ENCODE peak calls at places on chromosomes 5 and 9, in six cellular contexts. B is anterior cingulate cortex; M is T-helper 2 cell; F is EH; Z is glutamatergic neuron; L is stimulated activated CD8-positive, alpha-beta memory T cell treated with anti-CD3 and anti-CD28 coated beads, Interleukin-4, amount 100 ng/mL, for 4 hours. J is an unnamed sample.

GRCh38 chr5:39197556-39197955 is 21.8 kb downstream of the FYB1 start:
- DNase-seq in L (no peak), B (no peak), F (no peak), M (peak), Z (no peak), J (no peak)

GRCh38 chr5:33299621-33300208 is 141.1 kb upstream of the TARS1 start:
- DNase-seq in F (peak), Z (peak), M (no peak), B (no peak), L (no peak), J (peak)

GRCh38 chr9:12511726-12512125 is 181.5 kb upstream of the TYRP1 start:
- DNase-seq in L (no peak), B (no peak), Z (no peak), F (no peak), M (no peak), J (no peak)

GRCh38 chr9:129629251-129629650 is 3.3 kb downstream of the NTMT1 start:
- DNase-seq in Z (no peak), L (no peak), M (no peak), F (no peak), B (no peak), J (no peak)

GRCh38 chr5:150021491-150022162 is 21.1 kb downstream of the HMGXB3 start:
- DNase-seq in F (peak), L (no peak), Z (no peak), B (no peak), M (no peak), J (no peak)

GRCh38 chr9:22136446-22137140 is 127.5 kb upstream of the CDKN2B start:
- DNase-seq in F (peak), L (no peak), B (no peak), Z (no peak), M (no peak), J (no peak)

GRCh38 chr5:99037668-99038067 is 108.9 kb upstream of the CHD1 start:
- DNase-seq in B (no peak), Z (no peak), F (no peak), L (peak), M (peak), J (no peak)

GRCh38 chr5:2762744-2763532 is 11.5 kb upstream of the IRX2 start:
- DNase-seq in L (no peak), M (no peak), F (no peak), Z (no peak), B (no peak), J (no peak)

GRCh38 chr5:36066540-36067210 is at the start of gene UGT3A2:
- DNase-seq in M (no peak), Z (peak), F (no peak), L (no peak), B (no peak), J (peak)

GRCh38 chr5:164303646-164304225 is 798.3 kb downstream of the MAT2B start:
- DNase-seq in Z (no peak), B (no peak), F (no peak), L (no peak), M (no peak), J (no peak)

GRCh38 chr9:104784098-104784497 is 20.2 kb downstream of the NIPSNAP3B start:
- DNase-seq in M (no peak), Z (no peak), F (no peak), B (no peak), L (no peak), J (no peak)

GRCh38 chr5:175848676-175849075 is 22.7 kb upstream of the CPLX2 start:
- DNase-seq in B (no peak), M (no peak), L (no peak), F (no peak), Z (no peak), J (no peak)

GRCh38 chr9:97907632-97908031 is 14.7 kb downstream of the TRMO start:
- DNase-seq in L (no peak), Z (no peak), B (no peak), F (no peak), M (no peak), J (no peak)

GRCh38 chr5:115855959-115856358 is 14.2 kb downstream of the AP3S1 start:
- DNase-seq in B (no peak), M (no peak), L (no peak), F (no peak), Z (no peak), J (no peak)

J was measured in retina.